ENCODE peak calls at places on chromosomes 5 and 9, in four cellular contexts. B is endothelial cell of umbilical vein, Q is sigmoid colon, J is left ventricle myocardium inferior. E is an unnamed sample.

GRCh38 chr9:91711755-91712591 is 238.1 kb downstream of the ROR2 start:
- DNase-seq in B (no peak), Q (no peak), J (no peak), E (no peak)

GRCh38 chr5:127031863-127032232 is 1.5 kb upstream of the MARCHF3 start:
- DNase-seq in B (no peak), Q (no peak), J (no peak), E (no peak)

GRCh38 chr9:129676970-129677369 is 11.5 kb downstream of the PRRX2 start:
- DNase-seq in B (no peak), Q (no peak), J (no peak), E (no peak)

GRCh38 chr9:105246656-105247162 is 2.3 kb downstream of the SLC44A1 start:
- DNase-seq in B (no peak), Q (no peak), J (no peak), E (no peak)

GRCh38 chr9:96160866-96161265 is 141.1 kb downstream of the HSD17B3 start:
- DNase-seq in B (no peak), Q (no peak), J (no peak), E (no peak)

GRCh38 chr9:89541798-89542197 is 43.9 kb upstream of the SEMA4D start:
- DNase-seq in B (no peak), Q (no peak), J (no peak), E (no peak)

GRCh38 chr5:146401021-146401420 is 46.1 kb upstream of the TCERG1 start:
- DNase-seq in B (no peak), Q (no peak), J (no peak), E (no peak)

GRCh38 chr5:178126556-178126955 is 4.3 kb upstream of the RMND5B start:
- DNase-seq in B (no peak), Q (no peak), J (no peak), E (no peak)

GRCh38 chr9:95733687-95734659 is 141.5 kb upstream of the ERCC6L2 start:
- DNase-seq in B (no peak), Q (no peak), J (no peak), E (no peak)

GRCh38 chr9:16532681-16533450 is 337.6 kb downstream of the BNC2 start:
- DNase-seq in B (peak; percentile 90), Q (no peak), J (no peak), E (peak; percentile 44)

GRCh38 chr9:35044071-35044470 is 28.4 kb downstream of the VCP start:
- DNase-seq in B (no peak), Q (no peak), J (no peak), E (no peak)

GRCh38 chr9:85215416-85215815 is 526.3 kb downstream of the AGTPBP1 start:
- DNase-seq in B (no peak), Q (no peak), J (no peak), E (no peak)

GRCh38 chr5:109192543-109193281 is 217.1 kb downstream of the PJA2 start:
- DNase-seq in B (no peak), Q (no peak), J (no peak), E (no peak)

GRCh38 chr5:5200133-5200532 is 60.0 kb downstream of the ADAMTS16 start:
- DNase-seq in B (no peak), Q (no peak), J (no peak), E (no peak)

GRCh38 chr5:75441560-75441959 is 69.9 kb downstream of the CERT1 start:
- DNase-seq in B (no peak), Q (no peak), J (no peak), E (no peak)

GRCh38 chr9:126489604-126490593 is 123.8 kb upstream of the LMX1B start:
- DNase-seq in B (no peak), Q (no peak), J (no peak), E (no peak)

GRCh38 chr5:76483433-76483832 is 80.3 kb downstream of the IQGAP2 start:
- DNase-seq in B (no peak), Q (no peak), J (no peak), E (no peak)

GRCh38 chr5:109961755-109962154 is 272.0 kb downstream of the MAN2A1 start:
- DNase-seq in B (no peak), Q (no peak), J (no peak), E (no peak)

GRCh38 chr5:170312666-170313065 is 15.1 kb upstream of the LCP2 start:
- DNase-seq in B (peak; percentile 8), Q (no peak), J (no peak), E (no peak)

GRCh38 chr5:97478513-97478912 is 295.5 kb upstream of the RIOK2 start:
- DNase-seq in B (peak; percentile 17), Q (no peak), J (no peak), E (no peak)

GRCh38 chr5:168296687-168297086 is 5.2 kb downstream of the WWC1 start:
- DNase-seq in B (no peak), Q (no peak), J (no peak), E (no peak)

GRCh38 chr5:168291961-168292782 is 727 bp downstream of the WWC1 start:
- DNase-seq in B (no peak), Q (no peak), J (no peak), E (peak; percentile 62)

GRCh38 chr5:168292783-168293696 is 1.6 kb downstream of the WWC1 start:
- DNase-seq in B (no peak), Q (no peak), J (no peak), E (peak; percentile 44)

GRCh38 chr5:168298949-168299348 is 7.5 kb downstream of the WWC1 start:
- DNase-seq in B (no peak), Q (no peak), J (no peak), E (no peak)

DNA sequence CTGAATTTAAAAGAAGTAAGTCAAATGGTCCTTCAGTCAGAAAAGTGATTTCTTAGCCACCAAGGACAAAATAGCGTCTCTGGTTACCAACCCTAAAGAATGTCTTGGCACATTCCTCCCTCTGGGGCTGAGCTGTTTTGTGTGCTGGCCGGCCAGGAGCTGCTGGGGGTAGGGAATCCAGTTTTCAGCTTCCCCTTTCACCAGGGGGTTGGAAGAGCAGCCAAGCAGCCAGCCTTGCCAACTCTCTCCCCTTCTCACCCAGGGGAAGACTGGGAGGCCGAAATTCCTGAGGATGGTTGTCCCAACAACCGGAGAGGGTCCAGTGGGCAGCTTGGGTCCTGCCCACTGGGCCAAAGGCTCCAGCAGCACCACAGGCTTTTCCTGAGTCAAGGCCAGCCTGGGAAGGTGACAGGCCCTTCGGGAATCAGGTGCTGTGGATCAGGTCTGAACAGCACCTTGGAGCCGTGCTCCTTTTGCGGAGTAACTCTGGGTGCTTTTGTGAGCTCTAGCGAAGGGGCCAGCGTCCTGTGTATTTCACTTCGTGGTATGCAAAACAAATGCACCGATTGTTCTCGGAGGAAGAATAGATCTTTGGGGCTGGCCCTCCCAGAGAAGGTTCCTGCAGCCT is 4.2 kb downstream of the WWC1 start:
- DNase-seq in B (no peak), Q (no peak), J (no peak), E (peak; percentile 83)
- TF ChIP-seq CTCF in B (no peak), Q (no peak), J (peak; percentile 43), E (no peak)

GRCh38 chr9:88388886-88389617 is 808 bp downstream of the SPIN1 start:
- DNase-seq in B (peak; percentile 71), Q (peak; percentile 81), J (peak; percentile 56), E (peak; percentile 62)

GRCh38 chr9:88387733-88388202 is 476 bp upstream of the SPIN1 start:
- DNase-seq in B (peak; percentile 57), Q (peak; percentile 79), J (peak; percentile 32), E (peak; percentile 61)

GRCh38 chr9:88388203-88388885 is at the start of gene SPIN1:
- DNase-seq in B (peak; percentile 66), Q (peak; percentile 88), J (peak; percentile 80), E (peak; percentile 96)

GRCh38 chr9:88390371-88390990 is 2.2 kb downstream of the SPIN1 start:
- DNase-seq in B (no peak), Q (no peak), J (no peak), E (no peak)

DNA sequence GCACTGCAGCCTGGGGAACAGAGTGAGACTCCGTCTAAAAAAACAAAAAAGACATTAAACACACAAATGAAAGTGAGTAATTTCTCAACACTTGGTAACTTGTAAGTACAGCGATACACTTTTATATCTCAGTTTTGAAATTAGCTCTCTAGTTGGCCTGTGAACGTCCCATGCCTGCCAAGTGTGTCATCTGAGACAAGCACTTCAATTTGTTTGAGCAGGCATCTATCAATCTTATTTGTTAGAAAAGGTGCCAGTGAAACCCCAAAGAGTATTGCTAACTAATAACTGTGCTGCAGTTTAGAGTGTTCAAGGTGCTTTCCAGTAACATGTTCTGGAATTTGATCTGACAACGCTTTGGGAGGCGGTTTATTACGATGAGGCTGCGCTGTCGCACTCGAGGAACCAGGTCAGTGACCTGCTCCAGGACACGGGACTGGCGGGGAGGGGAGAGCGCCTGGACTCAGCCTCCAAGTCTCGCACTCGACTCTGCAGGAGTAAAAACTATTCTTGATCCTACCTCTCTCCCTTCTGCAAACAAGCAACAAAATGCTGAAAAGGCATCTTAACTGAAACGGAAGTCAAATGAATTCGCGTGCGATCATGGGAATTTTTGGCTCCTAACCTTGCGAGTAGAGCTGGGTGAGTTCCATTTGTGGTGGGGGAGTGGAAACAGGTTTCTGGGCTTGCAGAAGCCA is 1.1 kb upstream of the SPIN1 start:
- DNase-seq in B (no peak), Q (peak; percentile 69), J (peak; percentile 19), E (no peak)
- H3K27ac ChIP-seq in B (peak overlapping the region; percentile 11), Q (peak overlapping the region; percentile 95), J (peak overlapping the region; percentile 94), E (peak overlapping the region; percentile 87)

DNA sequence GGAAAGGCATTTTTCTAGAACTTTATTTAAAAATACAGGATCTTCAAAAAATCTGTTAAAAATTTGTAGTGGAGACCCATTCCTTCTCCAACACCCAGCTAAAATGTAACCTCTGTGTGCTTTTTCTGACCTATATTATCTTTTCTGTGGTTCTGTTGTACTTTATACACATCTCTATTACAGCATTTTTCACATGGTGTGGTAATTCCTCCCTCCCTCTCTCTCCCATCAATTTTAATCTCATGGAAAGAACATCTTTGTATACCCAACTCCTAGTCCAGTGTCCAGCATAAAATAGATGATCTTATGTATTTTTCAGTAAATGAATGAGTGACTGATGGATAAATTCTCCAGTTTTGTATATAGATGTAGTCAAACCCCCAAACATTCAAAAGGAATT is 183.4 kb upstream of the KLF9 start:
- DNase-seq in B (no peak), Q (no peak), J (no peak), E (no peak)
- TF ChIP-seq CTCF in B (no peak), Q (no peak), J (no peak), E (no peak)

GRCh38 chr9:114451707-114452031 is 53.6 kb downstream of the WHRN start:
- DNase-seq in B (no peak), Q (no peak), J (no peak), E (no peak)

GRCh38 chr9:114449236-114449635 is 56.0 kb downstream of the WHRN start:
- DNase-seq in B (no peak), Q (no peak), J (no peak), E (no peak)

GRCh38 chr9:114452219-114453169 is 52.8 kb downstream of the WHRN start:
- DNase-seq in B (no peak), Q (no peak), J (no peak), E (no peak)

GRCh38 chr9:114450181-114450580 is 55.1 kb downstream of the WHRN start:
- DNase-seq in B (no peak), Q (no peak), J (no peak), E (no peak)

DNA sequence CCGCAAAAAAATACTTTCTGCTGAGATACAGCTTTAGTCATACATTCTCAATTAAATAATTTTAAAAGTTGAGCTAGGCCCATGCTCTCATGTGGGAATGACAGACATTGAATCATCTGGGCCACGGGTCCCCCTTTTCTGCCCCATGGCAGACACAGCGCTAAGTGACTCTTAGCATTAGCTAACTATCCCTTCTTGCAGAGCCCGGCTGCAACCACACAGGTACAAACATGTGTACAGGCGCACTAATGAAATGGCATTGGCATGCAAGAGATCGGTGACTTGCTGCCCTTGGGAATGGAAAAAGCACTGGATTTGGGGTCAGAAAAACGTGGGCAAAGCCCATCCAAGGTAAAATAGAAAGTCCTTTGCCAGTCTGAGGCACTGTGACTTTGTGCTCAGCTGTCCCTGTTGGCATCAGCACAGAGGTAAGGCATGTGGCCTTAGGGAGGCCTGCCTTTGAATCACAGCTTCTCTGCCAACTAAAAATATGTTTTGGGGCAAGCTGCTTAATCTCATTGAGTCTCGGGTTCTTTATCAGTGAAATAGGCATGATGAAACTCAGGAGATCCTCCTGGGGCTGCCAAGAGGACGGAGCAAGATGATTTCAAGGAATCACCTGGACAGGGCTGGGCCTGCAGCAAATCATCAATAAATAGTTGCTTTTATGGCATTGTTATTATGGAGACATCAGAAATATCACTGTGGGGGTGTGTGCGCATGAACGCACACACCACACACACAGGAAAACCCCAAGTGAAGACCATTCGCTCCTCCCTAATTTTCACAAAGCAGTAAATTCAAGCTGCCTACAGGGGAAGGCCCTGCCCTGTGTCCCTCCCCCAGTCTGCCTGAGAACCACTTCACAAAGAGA is 54.2 kb downstream of the WHRN start:
- DNase-seq in B (no peak), Q (no peak), J (no peak), E (no peak)
- H3K27ac ChIP-seq in B (no peak overlapping the region), Q (no peak overlapping the region), J (no peak overlapping the region), E (peak overlapping the region; percentile 13)

E was measured in RWPE1.